ENCODE peak calls at places on chromosomes 6 and 20, in eight cellular contexts. M, S, W, R, F, Z, E and B are unnamed samples. For H3K27me3 and H3K9me3, the result is how much of the 10 kb centered on the place peaks cover.

GRCh38 chr20:1894951-1895673 is at the start of gene SIRPA:
- DNase-seq in M (peak), S (peak), W (peak), R (peak), F (no peak), Z (peak), E (peak), B (peak)

GRCh38 chr20:20276806-20277530 is 90.9 kb upstream of the INSM1 start:
- DNase-seq in M (peak), S (no peak), W (no peak), R (no peak), F (no peak), Z (no peak), E (no peak), B (no peak)

GRCh38 chr6:14743126-14743464 is 502.8 kb upstream of the JARID2 start:
- DNase-seq in M (no peak), S (no peak), W (no peak), R (no peak), F (no peak), Z (no peak), E (no peak), B (no peak)

GRCh38 chr20:63147532-63147931 is 68.4 kb downstream of the YTHDF1 start:
- DNase-seq in M (no peak), S (no peak), W (no peak), R (no peak), F (no peak), Z (no peak), E (no peak), B (no peak)

GRCh38 chr6:120826253-120826652 is 508.0 kb downstream of the TBC1D32 start:
- DNase-seq in M (no peak), S (peak), W (peak), R (peak), F (peak), Z (no peak), E (peak), B (no peak)

GRCh38 chr6:17994019-17994418 is 6.6 kb upstream of the KIF13A start:
- DNase-seq in M (no peak), S (peak), W (no peak), R (no peak), F (no peak), Z (no peak), E (no peak), B (no peak)

GRCh38 chr20:63626424-63627128 is at the start of gene GMEB2:
- DNase-seq in M (no peak), S (no peak), W (no peak), R (peak), F (peak), Z (peak), E (peak), B (peak)

GRCh38 chr20:61816606-61817005 is 249.1 kb downstream of the TAF4 start:
- DNase-seq in M (no peak), S (no peak), W (no peak), R (no peak), F (no peak), Z (no peak), E (no peak), B (no peak)

GRCh38 chr6:143465546-143465945 is 14.9 kb downstream of the PEX3 start:
- DNase-seq in M (no peak), S (peak), W (no peak), R (no peak), F (no peak), Z (no peak), E (peak), B (no peak)

GRCh38 chr6:15754035-15754705 is 91.3 kb upstream of the DTNBP1 start:
- DNase-seq in M (no peak), S (peak), W (peak), R (peak), F (no peak), Z (no peak), E (peak), B (no peak)

GRCh38 chr6:13398421-13398994 is 70.2 kb upstream of the TBC1D7 start:
- DNase-seq in M (no peak), S (no peak), W (no peak), R (no peak), F (no peak), Z (no peak), E (no peak), B (no peak)

GRCh38 chr20:9407805-9408421 is 106.5 kb upstream of the LAMP5 start:
- DNase-seq in M (peak), S (peak), W (peak), R (peak), F (peak), Z (no peak), E (peak), B (peak)

GRCh38 chr6:32152414-32153251 is 894 bp upstream of the PRRT1 start:
- DNase-seq in M (no peak), S (peak), W (peak), R (peak), F (no peak), Z (no peak), E (no peak), B (no peak)

GRCh38 chr6:16635810-16636602 is 125.3 kb downstream of the ATXN1 start:
- DNase-seq in M (no peak), S (peak), W (peak), R (peak), F (peak), Z (no peak), E (peak), B (peak)

GRCh38 chr20:41738584-41739193 is 120.5 kb upstream of the CHD6 start:
- DNase-seq in M (peak), S (peak), W (peak), R (peak), F (peak), Z (peak), E (peak), B (peak)

GRCh38 chr6:170473801-170474200 is 79.3 kb downstream of the PSMB1 start:
- DNase-seq in M (no peak), S (no peak), W (no peak), R (no peak), F (no peak), Z (no peak), E (no peak), B (no peak)

GRCh38 chr6:16320533-16321340 is 82.3 kb downstream of the GMPR start:
- DNase-seq in M (peak), S (peak), W (peak), R (no peak), F (no peak), Z (no peak), E (no peak), B (no peak)

GRCh38 chr20:52340036-52340634 is 148.6 kb upstream of the ZFP64 start:
- DNase-seq in M (no peak), S (peak), W (peak), R (peak), F (no peak), Z (no peak), E (peak), B (peak)

GRCh38 chr6:110800839-110801196 is 14.5 kb downstream of the CDK19 start:
- DNase-seq in M (no peak), S (no peak), W (no peak), R (no peak), F (no peak), Z (no peak), E (no peak), B (no peak)

DNA sequence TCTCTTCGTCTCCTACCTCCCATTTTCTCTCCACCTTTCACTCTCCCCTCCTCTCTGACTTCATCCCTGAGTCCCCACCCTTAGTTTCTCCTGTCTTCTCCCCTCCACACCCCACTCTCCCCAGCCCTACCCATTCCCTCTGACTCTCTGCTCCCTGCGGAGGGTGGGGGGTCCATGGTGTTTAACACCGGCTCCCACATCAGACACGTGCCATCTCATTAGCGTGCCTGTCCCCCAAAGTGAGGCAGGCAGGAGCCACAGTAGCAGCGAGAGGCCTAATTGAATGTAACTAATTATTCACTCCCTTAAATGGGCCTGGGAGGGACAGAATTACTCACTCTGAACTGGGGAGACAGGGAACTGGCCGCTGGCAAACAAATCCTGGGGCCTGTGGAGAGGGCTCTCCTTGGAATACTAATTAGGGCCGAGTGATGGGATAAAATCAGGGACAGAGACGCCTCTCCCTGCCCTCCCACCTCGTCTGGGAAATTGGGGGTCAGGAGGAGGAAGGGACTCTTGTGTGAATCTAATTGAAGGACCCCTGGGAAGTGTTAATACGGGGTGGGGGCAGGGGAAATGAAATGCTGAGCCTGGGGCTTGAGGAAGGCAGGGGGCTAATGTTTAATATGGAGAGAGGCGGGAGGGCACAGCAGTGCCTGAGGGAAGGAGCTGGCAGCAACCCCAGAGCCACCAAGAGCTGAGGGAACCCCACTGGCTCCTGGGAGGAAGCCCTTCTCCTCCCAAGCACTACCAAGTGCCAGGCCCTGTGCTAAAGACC is 17.9 kb downstream of the CD40 start:
- DNase-seq in M (no peak), S (no peak), W (no peak), R (no peak), F (no peak), Z (no peak), E (no peak), B (no peak)
- H3K27me3 ChIP-seq in M (half or more), S (under half), W (under half), R (under half), F (under half), Z (half or more), E (half or more), B (under half)

GRCh38 chr6:154165488-154165887 is 126.4 kb downstream of the OPRM1 start:
- DNase-seq in M (no peak), S (no peak), W (no peak), R (peak), F (no peak), Z (no peak), E (no peak), B (no peak)
- H3K9me3 ChIP-seq in M (under half), S (under half), W (under half), R (under half), F (under half), Z (under half), E (under half), B (under half)

DNA sequence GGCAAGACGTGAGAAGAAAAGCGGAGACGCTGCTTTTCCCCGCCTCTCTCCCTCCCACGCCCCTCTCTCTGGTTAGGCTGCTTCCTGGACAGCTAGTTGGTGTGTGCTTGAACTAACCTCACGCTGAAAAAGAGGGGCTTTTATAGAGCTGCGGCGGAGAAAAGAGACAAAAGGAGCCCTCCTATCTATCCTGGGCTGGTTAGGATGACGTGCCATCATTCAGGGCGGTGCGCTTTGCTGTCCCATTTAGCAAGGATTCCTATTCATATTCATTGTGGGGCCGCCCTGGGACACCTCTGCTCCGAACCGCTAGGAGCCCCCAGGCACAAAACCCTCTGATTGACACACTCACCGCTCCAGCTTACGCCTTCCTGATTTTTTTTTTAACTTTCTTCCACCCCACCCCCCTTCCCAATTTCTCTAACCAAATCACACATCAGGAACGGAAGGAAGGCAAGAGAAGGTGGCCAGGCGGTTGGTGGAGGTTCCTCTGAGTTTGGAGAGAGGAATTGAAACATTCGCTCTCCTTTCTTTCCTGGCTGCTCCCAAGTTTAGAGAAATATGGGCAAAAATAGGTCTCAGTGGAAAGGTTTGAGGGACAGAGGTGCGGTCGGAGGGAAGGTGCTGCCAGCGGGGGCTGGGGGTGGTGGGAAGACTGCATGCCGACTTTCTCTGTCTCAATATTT is at the start of gene OLIG3:
- DNase-seq in M (no peak), S (no peak), W (no peak), R (no peak), F (no peak), Z (no peak), E (no peak), B (no peak)
- H3K27me3 ChIP-seq in M (half or more), S (half or more), W (half or more), R (half or more), F (under half), Z (half or more), E (under half), B (half or more)

DNA sequence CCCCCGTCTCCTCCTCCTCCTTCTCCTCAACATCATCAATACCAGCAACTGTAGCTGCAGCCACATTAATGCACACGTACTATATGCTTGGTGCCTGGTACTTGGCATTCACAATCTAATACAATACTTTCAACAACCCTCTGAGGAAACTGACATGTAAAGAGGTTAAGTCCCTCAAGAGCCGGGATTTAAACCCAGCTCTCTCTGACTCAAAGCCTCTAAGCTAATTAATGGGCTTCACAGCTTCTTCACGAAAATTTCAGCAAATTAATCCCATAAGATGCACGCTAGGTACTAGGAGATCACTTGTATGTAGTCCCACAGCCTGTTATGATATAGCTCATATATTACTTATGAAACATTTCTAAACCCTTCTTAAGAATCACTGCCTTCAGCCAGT is 73.1 kb upstream of the IPCEF1 start:
- DNase-seq in M (no peak), S (no peak), W (no peak), R (no peak), F (no peak), Z (no peak), E (no peak), B (no peak)
- H3K9me3 ChIP-seq in M (under half), S (under half), W (under half), R (under half), F (under half), Z (under half), E (under half), B (under half)

GRCh38 chr20:57576942-57577550 is 16.1 kb downstream of the PCK1 start:
- DNase-seq in M (no peak), S (no peak), W (no peak), R (peak), F (no peak), Z (no peak), E (no peak), B (no peak)
- H3K27me3 ChIP-seq in M (under half), S (under half), W (half or more), R (under half), F (half or more), Z (under half), E (half or more), B (under half)

DNA sequence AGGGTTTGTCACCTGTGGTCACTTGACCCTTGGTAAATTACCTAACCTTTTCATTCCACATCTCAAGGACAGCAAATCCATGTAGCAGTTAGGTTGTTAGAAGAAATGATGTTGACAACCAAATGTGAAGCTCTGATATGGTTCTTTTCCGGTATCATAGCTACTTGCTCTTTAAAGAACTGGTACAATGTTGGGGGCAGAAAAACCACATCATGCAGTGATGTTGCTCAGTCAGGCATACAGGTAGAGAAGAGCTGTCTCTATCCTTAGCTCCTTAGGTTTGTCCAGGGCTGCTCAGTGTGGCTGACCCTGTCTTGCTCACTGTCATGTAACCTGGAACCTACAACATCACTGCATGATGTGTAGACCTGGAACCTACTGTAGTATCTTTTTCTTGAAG is 135.5 kb downstream of the LRRC1 start:
- DNase-seq in M (no peak), S (no peak), W (no peak), R (no peak), F (no peak), Z (no peak), E (no peak), B (no peak)
- H3K9me3 ChIP-seq in M (under half), S (under half), W (under half), R (under half), F (under half), Z (under half), E (under half), B (under half)

DNA sequence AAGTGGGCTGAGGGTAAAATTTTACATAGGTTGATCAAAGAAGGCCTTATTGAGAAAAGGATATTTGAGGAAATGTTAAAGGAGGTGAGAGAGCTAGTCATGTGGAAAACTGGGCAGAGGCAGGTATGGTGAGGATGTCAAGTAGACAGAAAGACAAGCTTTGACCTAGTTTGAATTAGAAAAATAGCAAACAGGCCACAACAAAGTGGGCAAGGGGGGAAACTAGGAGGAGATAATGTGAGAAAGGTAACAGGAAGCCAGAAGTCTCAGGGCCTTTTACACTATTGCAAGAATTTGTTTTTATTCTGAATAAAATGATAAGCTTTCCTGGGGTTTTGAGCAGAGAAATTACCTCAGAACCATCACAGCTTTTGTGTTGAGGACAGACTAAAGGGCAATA is 115.7 kb downstream of the RWDD2A start:
- DNase-seq in M (no peak), S (no peak), W (no peak), R (no peak), F (no peak), Z (no peak), E (no peak), B (no peak)
- H3K27me3 ChIP-seq in M (under half), S (under half), W (under half), R (under half), F (under half), Z (under half), E (under half), B (under half)

DNA sequence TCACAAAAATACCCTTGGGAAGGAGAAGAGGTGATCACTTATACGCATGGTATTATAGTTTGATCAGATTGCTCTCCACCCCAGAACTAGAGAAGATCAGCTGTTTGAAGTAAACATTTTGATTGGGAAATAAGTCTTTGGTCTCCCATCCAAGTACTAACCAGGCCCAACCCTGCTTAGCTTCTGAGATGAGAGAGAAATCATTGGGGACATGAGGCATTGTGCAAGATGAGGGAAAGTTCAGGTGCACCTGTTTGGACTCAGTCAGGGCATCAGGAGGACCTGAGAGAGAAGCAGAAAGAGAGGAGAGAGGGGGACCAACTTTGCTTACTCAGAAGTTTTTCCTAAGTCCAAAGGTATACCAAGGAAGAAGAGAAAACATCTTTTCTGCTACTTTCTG is 11.4 kb downstream of the RIPK1 start:
- DNase-seq in M (no peak), S (no peak), W (no peak), R (no peak), F (no peak), Z (no peak), E (no peak), B (no peak)
- H3K9me3 ChIP-seq in M (under half), S (under half), W (under half), R (under half), F (under half), Z (under half), E (under half), B (under half)

GRCh38 chr6:36776167-36776566 is 63.1 kb downstream of the CPNE5 start:
- DNase-seq in M (no peak), S (no peak), W (no peak), R (no peak), F (no peak), Z (no peak), E (no peak), B (no peak)
- H3K27me3 ChIP-seq in M (under half), S (under half), W (under half), R (under half), F (under half), Z (under half), E (under half), B (under half)

GRCh38 chr20:25085756-25086495 is 4.0 kb upstream of the VSX1 start:
- DNase-seq in M (no peak), S (no peak), W (no peak), R (no peak), F (no peak), Z (no peak), E (no peak), B (no peak)
- H3K9me3 ChIP-seq in M (under half), S (under half), W (under half), R (under half), F (under half), Z (under half), E (under half), B (under half)